ENCODE peak calls at places on chromosomes 16 and 17, in four cellular contexts. One of them, this sample, is unnamed.

GRCh38 chr16:50354629-50355456 is 13.9 kb downstream of the BRD7 start:
- DNase-seq in activated CD4-positive, alpha-beta T cell treated with anti-CD3 and anti-CD28 coated beads, Interleukin-2, amount 50 U/mL, for 1 hour: no peak
- DNase-seq in posterior vena cava: no peak
- DNase-seq in stimulated activated CD4-positive, alpha-beta T cell treated with anti-CD3 and anti-CD28 coated beads, TNF-alpha, amount 100 ng/mL, for 48 hours: no peak
- DNase-seq in this sample: no peak

GRCh38 chr17:17191346-17191792 is 14.8 kb downstream of the PLD6 start:
- DNase-seq in activated CD4-positive, alpha-beta T cell treated with anti-CD3 and anti-CD28 coated beads, Interleukin-2, amount 50 U/mL, for 1 hour: no peak
- DNase-seq in posterior vena cava: no peak
- DNase-seq in stimulated activated CD4-positive, alpha-beta T cell treated with anti-CD3 and anti-CD28 coated beads, TNF-alpha, amount 100 ng/mL, for 48 hours: no peak
- DNase-seq in this sample: no peak

GRCh38 chr16:81600275-81600674 is 155.7 kb downstream of the CMIP start:
- DNase-seq in posterior vena cava: no peak
- DNase-seq in activated CD4-positive, alpha-beta T cell treated with anti-CD3 and anti-CD28 coated beads, Interleukin-2, amount 50 U/mL, for 1 hour: no peak
- DNase-seq in stimulated activated CD4-positive, alpha-beta T cell treated with anti-CD3 and anti-CD28 coated beads, TNF-alpha, amount 100 ng/mL, for 48 hours: no peak
- DNase-seq in this sample: no peak

GRCh38 chr17:77793888-77794235 is 164.6 kb upstream of the TNRC6C start:
- DNase-seq in activated CD4-positive, alpha-beta T cell treated with anti-CD3 and anti-CD28 coated beads, Interleukin-2, amount 50 U/mL, for 1 hour: no peak
- DNase-seq in posterior vena cava: peak
- DNase-seq in stimulated activated CD4-positive, alpha-beta T cell treated with anti-CD3 and anti-CD28 coated beads, TNF-alpha, amount 100 ng/mL, for 48 hours: no peak
- DNase-seq in this sample: no peak

GRCh38 chr17:37417852-37418251 is 11.2 kb downstream of the TADA2A start:
- DNase-seq in posterior vena cava: no peak
- DNase-seq in stimulated activated CD4-positive, alpha-beta T cell treated with anti-CD3 and anti-CD28 coated beads, TNF-alpha, amount 100 ng/mL, for 48 hours: no peak
- DNase-seq in activated CD4-positive, alpha-beta T cell treated with anti-CD3 and anti-CD28 coated beads, Interleukin-2, amount 50 U/mL, for 1 hour: no peak
- DNase-seq in this sample: no peak

GRCh38 chr16:84212631-84213030 is 21.7 kb downstream of the ADAD2 start:
- DNase-seq in posterior vena cava: no peak
- DNase-seq in activated CD4-positive, alpha-beta T cell treated with anti-CD3 and anti-CD28 coated beads, Interleukin-2, amount 50 U/mL, for 1 hour: no peak
- DNase-seq in stimulated activated CD4-positive, alpha-beta T cell treated with anti-CD3 and anti-CD28 coated beads, TNF-alpha, amount 100 ng/mL, for 48 hours: no peak
- DNase-seq in this sample: no peak

GRCh38 chr17:80872011-80872929 is 119.4 kb upstream of the CHMP6 start:
- DNase-seq in stimulated activated CD4-positive, alpha-beta T cell treated with anti-CD3 and anti-CD28 coated beads, TNF-alpha, amount 100 ng/mL, for 48 hours: no peak
- DNase-seq in posterior vena cava: peak
- DNase-seq in activated CD4-positive, alpha-beta T cell treated with anti-CD3 and anti-CD28 coated beads, Interleukin-2, amount 50 U/mL, for 1 hour: no peak
- DNase-seq in this sample: no peak

GRCh38 chr16:4693956-4694663 is 748 bp downstream of the NUDT16L1 start:
- DNase-seq in posterior vena cava: peak
- DNase-seq in stimulated activated CD4-positive, alpha-beta T cell treated with anti-CD3 and anti-CD28 coated beads, TNF-alpha, amount 100 ng/mL, for 48 hours: peak
- DNase-seq in activated CD4-positive, alpha-beta T cell treated with anti-CD3 and anti-CD28 coated beads, Interleukin-2, amount 50 U/mL, for 1 hour: peak
- DNase-seq in this sample: no peak

GRCh38 chr16:333406-334094 is 19.0 kb downstream of the AXIN1 start:
- DNase-seq in stimulated activated CD4-positive, alpha-beta T cell treated with anti-CD3 and anti-CD28 coated beads, TNF-alpha, amount 100 ng/mL, for 48 hours: no peak
- DNase-seq in posterior vena cava: no peak
- DNase-seq in activated CD4-positive, alpha-beta T cell treated with anti-CD3 and anti-CD28 coated beads, Interleukin-2, amount 50 U/mL, for 1 hour: no peak
- DNase-seq in this sample: no peak

GRCh38 chr17:29835438-29836351 is 94.3 kb downstream of the SSH2 start:
- DNase-seq in stimulated activated CD4-positive, alpha-beta T cell treated with anti-CD3 and anti-CD28 coated beads, TNF-alpha, amount 100 ng/mL, for 48 hours: no peak
- DNase-seq in posterior vena cava: no peak
- DNase-seq in activated CD4-positive, alpha-beta T cell treated with anti-CD3 and anti-CD28 coated beads, Interleukin-2, amount 50 U/mL, for 1 hour: no peak
- DNase-seq in this sample: no peak

GRCh38 chr17:8123695-8124349 is at the start of gene HES7:
- DNase-seq in posterior vena cava: peak
- DNase-seq in stimulated activated CD4-positive, alpha-beta T cell treated with anti-CD3 and anti-CD28 coated beads, TNF-alpha, amount 100 ng/mL, for 48 hours: no peak
- DNase-seq in activated CD4-positive, alpha-beta T cell treated with anti-CD3 and anti-CD28 coated beads, Interleukin-2, amount 50 U/mL, for 1 hour: no peak
- DNase-seq in this sample: no peak

GRCh38 chr17:65297384-65297783 is 160.2 kb downstream of the RGS9 start:
- DNase-seq in activated CD4-positive, alpha-beta T cell treated with anti-CD3 and anti-CD28 coated beads, Interleukin-2, amount 50 U/mL, for 1 hour: no peak
- DNase-seq in posterior vena cava: no peak
- DNase-seq in stimulated activated CD4-positive, alpha-beta T cell treated with anti-CD3 and anti-CD28 coated beads, TNF-alpha, amount 100 ng/mL, for 48 hours: no peak
- DNase-seq in this sample: no peak

GRCh38 chr17:72962099-72962498 is 130.4 kb downstream of the SLC39A11 start:
- DNase-seq in stimulated activated CD4-positive, alpha-beta T cell treated with anti-CD3 and anti-CD28 coated beads, TNF-alpha, amount 100 ng/mL, for 48 hours: no peak
- DNase-seq in posterior vena cava: no peak
- DNase-seq in activated CD4-positive, alpha-beta T cell treated with anti-CD3 and anti-CD28 coated beads, Interleukin-2, amount 50 U/mL, for 1 hour: no peak
- DNase-seq in this sample: no peak

GRCh38 chr17:63001689-63002394 is 35.8 kb downstream of the TANC2 start:
- DNase-seq in activated CD4-positive, alpha-beta T cell treated with anti-CD3 and anti-CD28 coated beads, Interleukin-2, amount 50 U/mL, for 1 hour: no peak
- DNase-seq in stimulated activated CD4-positive, alpha-beta T cell treated with anti-CD3 and anti-CD28 coated beads, TNF-alpha, amount 100 ng/mL, for 48 hours: no peak
- DNase-seq in posterior vena cava: no peak
- DNase-seq in this sample: no peak

GRCh38 chr16:11250091-11250785 is 5.8 kb downstream of the SOCS1 start:
- DNase-seq in posterior vena cava: no peak
- DNase-seq in stimulated activated CD4-positive, alpha-beta T cell treated with anti-CD3 and anti-CD28 coated beads, TNF-alpha, amount 100 ng/mL, for 48 hours: no peak
- DNase-seq in activated CD4-positive, alpha-beta T cell treated with anti-CD3 and anti-CD28 coated beads, Interleukin-2, amount 50 U/mL, for 1 hour: no peak
- DNase-seq in this sample: no peak

GRCh38 chr16:79767597-79768280 is 167.2 kb upstream of the MAF start:
- DNase-seq in activated CD4-positive, alpha-beta T cell treated with anti-CD3 and anti-CD28 coated beads, Interleukin-2, amount 50 U/mL, for 1 hour: no peak
- DNase-seq in stimulated activated CD4-positive, alpha-beta T cell treated with anti-CD3 and anti-CD28 coated beads, TNF-alpha, amount 100 ng/mL, for 48 hours: no peak
- DNase-seq in posterior vena cava: no peak
- DNase-seq in this sample: no peak

GRCh38 chr17:35312790-35313711 is 60.4 kb downstream of the SLFN11 start:
- DNase-seq in activated CD4-positive, alpha-beta T cell treated with anti-CD3 and anti-CD28 coated beads, Interleukin-2, amount 50 U/mL, for 1 hour: peak
- DNase-seq in posterior vena cava: peak
- DNase-seq in stimulated activated CD4-positive, alpha-beta T cell treated with anti-CD3 and anti-CD28 coated beads, TNF-alpha, amount 100 ng/mL, for 48 hours: peak
- DNase-seq in this sample: no peak

GRCh38 chr17:38925263-38925995 is at the start of gene LASP1NB:
- DNase-seq in posterior vena cava: no peak
- DNase-seq in stimulated activated CD4-positive, alpha-beta T cell treated with anti-CD3 and anti-CD28 coated beads, TNF-alpha, amount 100 ng/mL, for 48 hours: peak
- DNase-seq in activated CD4-positive, alpha-beta T cell treated with anti-CD3 and anti-CD28 coated beads, Interleukin-2, amount 50 U/mL, for 1 hour: no peak
- DNase-seq in this sample: no peak

GRCh38 chr17:63407741-63408330 is 38.3 kb downstream of the CYB561 start:
- DNase-seq in activated CD4-positive, alpha-beta T cell treated with anti-CD3 and anti-CD28 coated beads, Interleukin-2, amount 50 U/mL, for 1 hour: no peak
- DNase-seq in stimulated activated CD4-positive, alpha-beta T cell treated with anti-CD3 and anti-CD28 coated beads, TNF-alpha, amount 100 ng/mL, for 48 hours: no peak
- DNase-seq in posterior vena cava: no peak
- DNase-seq in this sample: no peak

This sample was measured in iPS DF 6.9.